ENCODE peak calls at places on chromosomes 4 and X, in ten cellular contexts. W is body of pancreas, E is PC-9, J is PC-3, M is WERI-Rb-1, S is OCI-LY7, K is stomach, V is endodermal cell, X is NB4, R is fibroblast of mammary gland. B is an unnamed sample.

GRCh38 chrX:12999422-12999821 is 24.5 kb downstream of the TMSB4X start:
- DNase-seq in W (no peak), E (no peak), J (no peak), M (no peak), S (peak; percentile 62), K (no peak), V (no peak), X (peak; percentile 54), R (no peak), B (no peak)

GRCh38 chrX:14409341-14409740 is 120.0 kb upstream of the GLRA2 start:
- DNase-seq in W (no peak), E (no peak), J (peak; percentile 82), M (no peak), S (no peak), K (no peak), V (no peak), X (no peak), R (peak; percentile 79), B (peak; percentile 5)

GRCh38 chr4:170374770-170375169 is 285.0 kb upstream of the AADAT start:
- DNase-seq in W (no peak), E (no peak), J (peak; percentile 46), M (peak; percentile 58), S (peak; percentile 32), K (no peak), V (peak; percentile 81), X (peak; percentile 51), R (peak; percentile 46), B (no peak)

GRCh38 chr4:181301735-181302380 is 941.3 kb upstream of the TENM3 start:
- DNase-seq in W (peak; percentile 54), E (peak; percentile 20), J (peak; percentile 33), M (peak; percentile 73), S (peak; percentile 74), K (peak; percentile 59), V (peak; percentile 85), X (peak; percentile 54), R (peak; percentile 26), B (peak; percentile 2)

GRCh38 chr4:38132140-38132673 is 172.0 kb downstream of the PTTG2 start:
- DNase-seq in W (peak; percentile 74), E (no peak), J (no peak), M (no peak), S (no peak), K (no peak), V (peak; percentile 55), X (no peak), R (peak; percentile 100), B (no peak)

GRCh38 chrX:101395789-101396188 is 5.0 kb downstream of the RPL36A start:
- DNase-seq in W (no peak), E (no peak), J (no peak), M (no peak), S (no peak), K (no peak), V (no peak), X (peak; percentile 71), R (peak; percentile 57), B (no peak)

GRCh38 chr4:3301450-3302163 is 8.8 kb downstream of the RGS12 start:
- DNase-seq in W (no peak), E (no peak), J (no peak), M (no peak), S (no peak), K (no peak), V (peak; percentile 34), X (no peak), R (no peak), B (no peak)

GRCh38 chr4:80266902-80267380 is 477 bp downstream of the FGF5 start:
- DNase-seq in W (no peak), E (no peak), J (peak; percentile 30), M (peak; percentile 28), S (no peak), K (no peak), V (no peak), X (peak; percentile 81), R (peak; percentile 55), B (no peak)

GRCh38 chrX:26783512-26784225 is 567.7 kb downstream of the MAGEB5 start:
- DNase-seq in W (peak; percentile 36), E (peak; percentile 1), J (peak; percentile 25), M (peak; percentile 50), S (peak; percentile 62), K (peak; percentile 36), V (peak; percentile 62), X (peak; percentile 65), R (peak; percentile 27), B (no peak)

GRCh38 chr4:116397714-116398113 is 687.7 kb downstream of the TRAM1L1 start:
- DNase-seq in W (no peak), E (no peak), J (no peak), M (no peak), S (no peak), K (no peak), V (no peak), X (no peak), R (no peak), B (no peak)

GRCh38 chr4:142141201-142141600 is 504.8 kb downstream of the IL15 start:
- DNase-seq in W (no peak), E (no peak), J (no peak), M (no peak), S (no peak), K (no peak), V (no peak), X (no peak), R (no peak), B (no peak)

GRCh38 chr4:3361406-3361805 is 68.6 kb downstream of the RGS12 start:
- DNase-seq in W (no peak), E (no peak), J (no peak), M (no peak), S (no peak), K (peak; percentile 24), V (no peak), X (no peak), R (no peak), B (no peak)

GRCh38 chrX:147838465-147839131 is 73.1 kb upstream of the FMR1 start:
- DNase-seq in W (no peak), E (no peak), J (no peak), M (no peak), S (peak; percentile 1), K (no peak), V (no peak), X (peak; percentile 21), R (peak; percentile 10), B (no peak)

GRCh38 chr4:55318541-55319129 is 27.4 kb upstream of the SRD5A3 start:
- DNase-seq in W (no peak), E (no peak), J (no peak), M (no peak), S (no peak), K (no peak), V (no peak), X (no peak), R (no peak), B (no peak)

GRCh38 chr4:166980419-166980818 is 253.9 kb downstream of the SPOCK3 start:
- DNase-seq in W (no peak), E (no peak), J (no peak), M (no peak), S (no peak), K (no peak), V (no peak), X (no peak), R (no peak), B (no peak)
- TF ChIP-seq CTCF in W (no peak), E (no peak), J (no peak), M (no peak), S (no peak), K (no peak), V (no peak), X (no peak), R (no peak), B (no peak)

DNA sequence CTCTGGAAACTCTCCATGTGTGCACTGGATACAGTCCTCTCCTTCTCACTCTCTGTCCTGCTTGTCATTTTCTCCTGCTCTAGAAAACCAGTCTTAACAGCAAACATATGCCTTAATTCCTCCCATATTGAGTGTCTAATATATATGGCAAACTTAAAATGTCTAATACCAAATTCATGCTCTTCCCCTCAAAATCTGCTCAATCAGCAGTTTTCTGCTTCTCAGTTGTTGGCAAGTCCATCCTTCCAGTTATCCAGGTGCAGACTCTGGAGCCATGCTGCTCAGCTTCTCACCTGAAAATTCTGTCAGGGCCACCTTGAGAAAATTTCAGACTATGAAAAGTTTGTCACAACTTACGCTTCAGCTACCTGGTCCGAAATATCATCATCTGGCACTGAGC is 3.1 kb upstream of the CENPE start:
- DNase-seq in W (no peak), E (no peak), J (no peak), M (no peak), S (no peak), K (no peak), V (no peak), X (no peak), R (no peak), B (no peak)
- H3K4me3 ChIP-seq in W (no peak overlapping the region), E (no peak overlapping the region), J (no peak overlapping the region), M (no peak overlapping the region), S (no peak overlapping the region), K (no peak overlapping the region), V (no peak overlapping the region), X (no peak overlapping the region), R (no peak overlapping the region), B (no peak overlapping the region)

GRCh38 chrX:145826466-145826865 is 8.8 kb downstream of the SLITRK2 start:
- DNase-seq in W (no peak), E (no peak), J (no peak), M (no peak), S (no peak), K (no peak), V (no peak), X (no peak), R (no peak), B (no peak)

GRCh38 chrX:145823132-145823531 is 5.5 kb downstream of the SLITRK2 start:
- DNase-seq in W (no peak), E (no peak), J (no peak), M (no peak), S (no peak), K (no peak), V (peak; percentile 28), X (no peak), R (no peak), B (no peak)

GRCh38 chrX:145821898-145822567 is 4.4 kb downstream of the SLITRK2 start:
- DNase-seq in W (no peak), E (no peak), J (no peak), M (no peak), S (no peak), K (no peak), V (peak; percentile 44), X (no peak), R (no peak), B (no peak)

GRCh38 chrX:145821291-145821897 is 3.8 kb downstream of the SLITRK2 start:
- DNase-seq in W (no peak), E (no peak), J (no peak), M (peak; percentile 11), S (no peak), K (no peak), V (peak; percentile 91), X (no peak), R (no peak), B (no peak)

DNA sequence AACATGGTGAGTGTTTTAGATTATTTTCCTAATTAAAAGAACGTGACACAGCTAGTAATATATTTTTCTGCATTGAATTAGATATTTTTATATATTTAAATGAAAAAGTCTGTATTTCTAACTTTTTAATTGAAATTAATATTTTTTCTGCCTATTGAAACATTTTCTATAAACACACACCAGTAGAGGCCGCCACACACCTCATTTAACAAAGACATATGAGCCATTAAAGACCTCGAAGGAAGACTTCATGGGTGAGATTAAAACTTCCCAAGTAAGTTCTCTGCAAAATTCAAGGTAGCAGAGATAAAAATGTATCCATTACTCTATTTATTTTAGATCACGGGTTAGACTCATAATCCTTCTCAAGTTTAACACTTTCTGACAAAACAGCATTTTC is 8.3 kb downstream of the SLITRK2 start:
- DNase-seq in W (peak; percentile 36), E (no peak), J (peak; percentile 31), M (no peak), S (peak; percentile 1), K (no peak), V (peak; percentile 44), X (peak; percentile 28), R (peak; percentile 14), B (no peak)
- TF ChIP-seq CTCF in W (peak; percentile 52), E (peak; percentile 65), J (peak; percentile 39), M (no peak), S (peak; percentile 56), K (no peak), V (peak; percentile 66), X (no peak), R (peak; percentile 30), B (peak; percentile 40)

GRCh38 chrX:19862634-19863236 is 24.7 kb downstream of the SH3KBP1 start:
- DNase-seq in W (no peak), E (no peak), J (no peak), M (no peak), S (no peak), K (no peak), V (no peak), X (no peak), R (no peak), B (no peak)
- H3K4me3 ChIP-seq in W (no peak overlapping the region), E (no peak overlapping the region), J (no peak overlapping the region), M (no peak overlapping the region), S (peak overlapping the region; percentile 59), K (no peak overlapping the region), V (no peak overlapping the region), X (peak overlapping the region; percentile 50), R (no peak overlapping the region), B (no peak overlapping the region)